ENCODE peak calls at places on chromosomes 1 and 21, in six cellular contexts. T is MM.1S, Y is neural progenitor cell, O is fibroblast of lung, I is HCT116, A is endothelial cell of umbilical vein. B is an unnamed sample. For H3K79me2, the result is how much of the 10 kb centered on the place peaks cover.

GRCh38 chr1:226814751-226815496 is 55.5 kb upstream of the PSEN2 start:
- DNase-seq in A (peak), I (peak), O (peak), T (no peak), Y (no peak), B (no peak)

GRCh38 chr1:108575241-108575850 is 15.4 kb downstream of the EEIG2 start:
- DNase-seq in I (no peak), T (no peak), O (peak), A (peak), Y (no peak), B (no peak)

GRCh38 chr1:236038034-236038433 is 26.9 kb downstream of the NID1 start:
- DNase-seq in T (no peak), O (no peak), I (no peak), Y (no peak), A (no peak), B (no peak)

GRCh38 chr1:222618880-222619321 is 1.0 kb downstream of the MIA3 start:
- DNase-seq in A (peak), I (no peak), O (peak), T (no peak), Y (peak), B (peak)

GRCh38 chr1:183032122-183032921 is 9.1 kb downstream of the LAMC1 start:
- DNase-seq in I (no peak), O (peak), T (no peak), A (peak), Y (no peak), B (no peak)

GRCh38 chr1:12057940-12058687 is 5.0 kb upstream of the TNFRSF8 start:
- DNase-seq in A (no peak), I (no peak), T (no peak), O (no peak), Y (no peak), B (no peak)

GRCh38 chr1:47468759-47469404 is 31.0 kb downstream of the FOXD2 start:
- DNase-seq in A (no peak), O (no peak), Y (no peak), T (no peak), I (no peak), B (no peak)

GRCh38 chr21:33374080-33374873 is 28.9 kb upstream of the IFNGR2 start:
- DNase-seq in Y (peak), T (peak), O (peak), A (peak), I (peak), B (peak)

GRCh38 chr1:229694053-229694693 is 68.1 kb downstream of the URB2 start:
- DNase-seq in T (no peak), Y (peak), O (peak), A (no peak), I (no peak), B (peak)

GRCh38 chr21:45474323-45474950 is 67.8 kb downstream of the SLC19A1 start:
- DNase-seq in A (no peak), O (no peak), Y (no peak), T (no peak), I (no peak), B (no peak)

GRCh38 chr1:9824702-9825089 is 931 bp upstream of the CLSTN1 start:
- DNase-seq in T (no peak), Y (no peak), I (no peak), A (no peak), O (no peak), B (no peak)
- TF ChIP-seq EZH2 in T (no peak), Y (no peak), I (no peak), A (no peak), O (no peak), B (no peak)

GRCh38 chr1:225777058-225777582 is 506 bp upstream of the SRP9 start:
- DNase-seq in A (no peak), Y (no peak), I (no peak), T (no peak), O (no peak), B (no peak)
- H3K79me2 ChIP-seq in A (under half), Y (under half), I (under half), T (under half), O (under half), B (half or more)

DNA sequence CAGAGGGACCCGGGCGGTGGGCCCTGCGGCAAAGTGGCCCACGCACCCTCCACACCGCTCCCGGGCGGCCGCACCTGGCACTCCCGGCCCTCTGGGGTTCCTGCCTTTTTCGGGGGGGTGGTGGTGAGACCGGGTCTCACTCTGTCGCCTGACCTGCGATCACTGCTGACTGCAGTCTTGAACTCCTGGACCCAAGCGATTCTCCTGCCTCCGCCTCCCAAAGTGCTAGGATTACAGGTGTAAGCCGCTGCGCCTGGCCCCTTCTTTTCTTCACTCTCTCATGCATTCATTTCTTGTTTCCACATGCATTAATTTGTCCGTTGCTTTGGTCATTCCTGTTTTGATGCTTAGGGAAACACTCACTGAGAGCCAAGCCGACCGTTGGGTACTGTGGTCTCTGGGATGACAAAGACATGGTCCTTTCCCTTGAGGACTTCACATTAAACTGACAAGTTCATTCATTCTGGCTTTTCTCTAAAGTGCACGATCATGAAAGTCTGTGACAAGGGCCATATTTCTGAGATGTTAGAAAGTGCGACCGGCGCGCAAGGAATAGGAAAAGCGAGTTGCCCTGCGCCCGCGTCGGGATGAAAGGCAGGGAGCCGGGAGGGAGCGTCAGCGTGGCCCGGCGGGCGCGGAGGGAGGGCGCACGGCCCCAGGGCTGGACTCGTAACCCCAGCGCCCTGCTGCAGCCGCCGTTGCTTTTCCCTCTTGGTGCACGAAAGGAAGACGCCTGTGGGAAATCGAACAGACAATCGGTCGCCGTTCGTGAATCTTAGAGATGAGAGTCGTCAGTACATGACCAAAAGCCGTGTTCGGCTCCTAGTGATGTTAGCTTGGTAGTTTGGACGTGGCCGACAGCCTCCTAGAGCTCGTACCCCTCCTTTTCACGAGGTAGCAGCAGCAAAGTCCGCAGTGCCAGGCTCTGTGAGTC is 1.0 kb upstream of the MCOLN2 start:
- DNase-seq in Y (peak), T (no peak), I (no peak), A (no peak), O (peak), B (no peak)
- TF ChIP-seq EZH2 in Y (peak), T (no peak), I (no peak), A (peak), O (peak), B (no peak)

GRCh38 chr1:13584876-13585598 is 1.4 kb downstream of the PDPN start:
- DNase-seq in I (no peak), A (no peak), O (no peak), Y (no peak), T (no peak), B (no peak)
- H3K79me2 ChIP-seq in I (under half), A (under half), O (under half), Y (under half), T (under half), B (under half)

GRCh38 chr1:18630511-18631495 is at the start of gene PAX7:
- DNase-seq in I (no peak), O (no peak), Y (peak), T (no peak), A (no peak), B (no peak)
- TF ChIP-seq EZH2 in I (no peak), O (peak), Y (no peak), T (peak), A (peak), B (no peak)

GRCh38 chr1:33391669-33392068 is 39.2 kb downstream of the PHC2 start:
- DNase-seq in T (no peak), I (no peak), O (no peak), Y (peak), A (no peak), B (no peak)

GRCh38 chr1:33392639-33393038 is 38.3 kb downstream of the PHC2 start:
- DNase-seq in O (no peak), Y (no peak), A (no peak), T (no peak), I (no peak), B (no peak)

GRCh38 chr1:33388989-33389771 is 41.7 kb downstream of the PHC2 start:
- DNase-seq in T (no peak), O (peak), Y (no peak), I (no peak), A (no peak), B (no peak)

GRCh38 chr1:33387512-33388079 is 43.3 kb downstream of the PHC2 start:
- DNase-seq in O (peak), A (no peak), T (no peak), Y (no peak), I (no peak), B (no peak)

DNA sequence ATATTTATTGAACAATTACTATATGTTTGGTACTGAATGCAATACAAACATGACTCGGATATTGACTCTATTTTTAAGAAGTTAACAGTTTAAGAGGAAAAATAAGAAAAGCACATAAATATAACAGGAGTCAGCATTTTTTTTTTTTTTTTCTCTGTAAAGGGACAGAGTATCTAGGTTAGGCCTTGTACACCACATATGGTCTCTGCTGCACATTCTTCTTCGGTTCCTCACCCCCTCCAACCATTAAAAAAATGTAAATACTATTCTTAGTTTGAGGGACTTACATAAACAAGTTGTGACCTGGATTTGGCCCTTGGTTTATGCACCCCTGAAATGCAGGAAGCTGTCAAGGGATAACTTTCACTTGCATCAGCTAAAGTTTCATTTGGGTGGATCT is 40.3 kb downstream of the PHC2 start:
- DNase-seq in A (no peak), I (no peak), Y (no peak), O (peak), T (no peak), B (no peak)
- H3K79me2 ChIP-seq in A (under half), I (half or more), Y (under half), O (under half), T (under half), B (under half)

GRCh38 chr1:16614361-16615252 is 1.2 kb upstream of the NBPF1 start:
- DNase-seq in I (no peak), O (no peak), A (no peak), T (no peak), Y (peak), B (no peak)

GRCh38 chr1:16617101-16617727 is 3.9 kb upstream of the NBPF1 start:
- DNase-seq in O (no peak), T (no peak), I (no peak), A (no peak), Y (peak), B (no peak)

GRCh38 chr1:16612332-16613172 is 812 bp downstream of the NBPF1 start:
- DNase-seq in Y (peak), I (no peak), O (peak), A (peak), T (peak), B (peak)

GRCh38 chr1:16615253-16616252 is 2.2 kb upstream of the NBPF1 start:
- DNase-seq in A (no peak), I (no peak), T (no peak), O (no peak), Y (no peak), B (no peak)

DNA sequence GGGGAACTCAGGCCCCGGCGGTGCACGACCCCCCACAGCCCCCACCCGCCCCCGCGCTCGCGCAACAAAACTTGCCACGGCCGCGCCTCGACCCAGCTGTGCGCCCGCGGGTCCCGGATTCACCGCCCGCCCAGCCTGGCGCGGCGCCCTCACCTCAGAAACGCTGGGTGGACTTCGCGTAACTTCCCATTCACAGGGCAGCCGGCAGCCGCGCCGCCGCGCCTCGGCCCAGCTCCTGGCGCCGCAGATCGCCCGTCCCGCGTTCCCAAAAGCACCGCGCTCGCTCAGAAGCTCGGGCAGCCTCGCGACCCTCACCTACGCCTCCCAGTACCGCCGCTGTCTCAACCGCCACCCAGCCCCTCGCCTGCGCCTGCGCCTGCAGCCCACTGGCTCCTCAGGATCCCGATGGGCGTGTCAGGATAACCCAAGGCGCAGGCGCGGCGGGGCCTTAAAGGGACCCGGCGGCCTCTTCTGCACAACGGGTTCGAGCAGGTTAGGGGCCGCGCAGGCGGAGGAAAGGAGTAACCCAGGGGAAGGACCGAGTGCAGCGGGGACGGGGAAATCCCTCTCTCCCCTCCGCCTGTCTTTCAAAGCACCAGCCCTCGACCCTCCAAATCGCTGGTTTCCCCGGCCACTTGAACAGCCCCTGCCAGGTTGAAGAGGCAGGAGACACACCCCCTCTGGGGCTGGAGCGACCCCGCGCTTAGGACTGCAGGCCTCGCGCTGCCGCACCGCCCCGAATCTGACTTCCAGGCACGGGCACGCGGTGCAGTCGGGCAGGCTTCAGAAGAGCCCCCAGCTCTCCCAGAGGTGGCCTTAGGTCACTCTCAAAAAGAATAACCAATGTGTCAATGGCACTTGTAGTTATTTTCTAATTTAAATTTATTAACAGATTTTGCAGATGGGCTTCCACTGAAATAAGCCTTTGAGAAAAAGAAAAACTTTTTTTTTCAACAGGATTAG is at the start of gene NBPF1:
- DNase-seq in I (peak), Y (peak), T (peak), O (peak), A (peak), B (peak)
- TF ChIP-seq EZH2 in I (no peak), Y (peak), T (no peak), O (no peak), A (no peak), B (no peak)

B was measured in DND-41.